ENCODE peak calls at places on chromosomes 2 and 18, in ten cellular contexts. H is GM12864, J is neural crest cell, B is GM23338, E is NB4, R is AG04450, A is GM12865, N is GM20000, I is fibroblast of pulmonary artery, K is endothelial cell. M is an unnamed sample.

GRCh38 chr18:22521026-22521707 is 103.5 kb upstream of the CTAGE1 start:
- DNase-seq in I (no peak), K (no peak), E (no peak), B (no peak), N (no peak), J (no peak), R (no peak), A (no peak), H (no peak), M (no peak)

GRCh38 chr2:222194669-222195068 is 104.1 kb downstream of the PAX3 start:
- DNase-seq in N (peak), I (no peak), K (no peak), E (no peak), B (no peak), J (no peak), R (no peak), A (peak), H (peak), M (no peak)

GRCh38 chr18:70553961-70554325 is 265.1 kb downstream of the SOCS6 start:
- DNase-seq in J (no peak), R (no peak), N (no peak), E (no peak), A (no peak), I (no peak), B (no peak), H (no peak), K (no peak), M (no peak)

GRCh38 chr18:32470136-32470712 is 458 bp downstream of the GAREM1 start:
- DNase-seq in K (peak), I (peak), R (no peak), N (peak), H (no peak), E (peak), B (peak), J (peak), A (peak), M (peak)

GRCh38 chr2:27723372-27724144 is 48.0 kb upstream of the MRPL33 start:
- DNase-seq in R (peak), E (peak), B (peak), K (peak), A (peak), H (no peak), N (peak), I (peak), J (peak), M (peak)

GRCh38 chr2:46258937-46259781 is 38.0 kb upstream of the EPAS1 start:
- DNase-seq in B (no peak), J (no peak), E (no peak), H (no peak), N (no peak), A (no peak), I (peak), R (no peak), K (no peak), M (no peak)

GRCh38 chr2:71906357-71906973 is 241.2 kb downstream of the CYP26B1 start:
- DNase-seq in E (no peak), J (no peak), R (no peak), H (no peak), A (no peak), B (no peak), I (no peak), K (no peak), N (no peak), M (no peak)

GRCh38 chr2:104028066-104028465 is 825.8 kb upstream of the POU3F3 start:
- DNase-seq in E (no peak), K (no peak), N (no peak), R (no peak), I (no peak), A (no peak), B (no peak), H (no peak), J (no peak), M (no peak)

GRCh38 chr2:162107361-162107901 is 33.4 kb upstream of the DPP4 start:
- DNase-seq in B (no peak), K (no peak), E (no peak), I (no peak), H (no peak), N (no peak), J (no peak), A (no peak), R (no peak), M (no peak)

GRCh38 chr2:19048593-19049264 is 309.7 kb downstream of the OSR1 start:
- DNase-seq in H (no peak), A (no peak), I (peak), N (no peak), B (no peak), E (no peak), J (no peak), R (no peak), K (no peak), M (no peak)

GRCh38 chr2:241943209-241943850 is 73.8 kb downstream of the RTP5 start:
- DNase-seq in J (no peak), K (no peak), E (no peak), R (no peak), B (no peak), A (no peak), I (no peak), H (no peak), N (no peak), M (no peak)

GRCh38 chr2:226977775-226978190 is 141.9 kb downstream of the RHBDD1 start:
- DNase-seq in N (no peak), J (no peak), K (no peak), A (no peak), H (no peak), R (peak), B (no peak), I (peak), E (no peak), M (peak)

GRCh38 chr2:3628800-3629199 is 29.2 kb upstream of the ALLC start:
- DNase-seq in R (no peak), A (no peak), N (no peak), J (no peak), K (peak), H (no peak), E (no peak), B (peak), I (no peak), M (peak)

GRCh38 chr2:113754989-113755689 is 1.3 kb downstream of the SLC35F5 start:
- DNase-seq in I (peak), B (no peak), K (no peak), J (no peak), E (peak), A (no peak), N (no peak), R (no peak), H (no peak), M (peak)

GRCh38 chr2:183010112-183010511 is 28.1 kb downstream of the NCKAP1 start:
- DNase-seq in I (peak), J (no peak), R (peak), K (no peak), N (no peak), B (peak), A (no peak), H (no peak), E (peak), M (peak)

GRCh38 chr2:240298803-240299709 is 136.4 kb upstream of the GPC1 start:
- DNase-seq in H (no peak), B (no peak), R (no peak), I (no peak), N (no peak), E (no peak), A (no peak), K (no peak), J (no peak), M (no peak)

GRCh38 chr2:175871331-175871730 is 130.7 kb downstream of the LNPK start:
- DNase-seq in J (no peak), B (no peak), R (no peak), N (no peak), A (no peak), H (no peak), I (no peak), K (no peak), E (no peak), M (no peak)

GRCh38 chr2:119291588-119292167 is 68.0 kb downstream of the STEAP3 start:
- DNase-seq in R (no peak), K (no peak), B (no peak), J (no peak), H (no peak), E (no peak), N (no peak), I (no peak), A (no peak), M (no peak)

GRCh38 chr2:96665083-96665569 is 22.6 kb downstream of the FER1L5 start:
- DNase-seq in N (no peak), E (peak), R (peak), I (peak), A (no peak), H (no peak), J (no peak), B (no peak), K (no peak), M (peak)

GRCh38 chr2:218168016-218168415 is 1.3 kb upstream of the CXCR1 start:
- DNase-seq in H (no peak), E (no peak), N (no peak), K (no peak), R (no peak), J (no peak), A (no peak), I (no peak), B (no peak), M (no peak)

GRCh38 chr2:170922683-170923494 is 6.2 kb upstream of the GORASP2 start:
- DNase-seq in A (no peak), K (no peak), H (no peak), B (no peak), E (peak), N (no peak), J (no peak), I (no peak), R (no peak), M (no peak)

GRCh38 chr2:134140251-134140661 is 113.6 kb upstream of the MGAT5 start:
- DNase-seq in I (no peak), B (no peak), J (no peak), K (no peak), A (no peak), R (no peak), N (no peak), H (no peak), E (no peak), M (no peak)

GRCh38 chr2:232681527-232681926 is 15.6 kb upstream of the GIGYF2 start:
- DNase-seq in A (no peak), N (no peak), K (no peak), I (peak), J (no peak), B (no peak), R (no peak), E (no peak), H (no peak), M (no peak)

GRCh38 chr2:158060160-158060861 is 41.4 kb upstream of the UPP2 start:
- DNase-seq in H (no peak), R (no peak), A (no peak), I (no peak), K (no peak), J (no peak), B (no peak), E (no peak), N (no peak), M (no peak)

GRCh38 chr2:54803783-54804758 is 80.6 kb downstream of the EML6 start:
- DNase-seq in I (no peak), E (no peak), J (no peak), N (no peak), R (no peak), H (no peak), K (no peak), A (no peak), B (no peak), M (no peak)

DNA sequence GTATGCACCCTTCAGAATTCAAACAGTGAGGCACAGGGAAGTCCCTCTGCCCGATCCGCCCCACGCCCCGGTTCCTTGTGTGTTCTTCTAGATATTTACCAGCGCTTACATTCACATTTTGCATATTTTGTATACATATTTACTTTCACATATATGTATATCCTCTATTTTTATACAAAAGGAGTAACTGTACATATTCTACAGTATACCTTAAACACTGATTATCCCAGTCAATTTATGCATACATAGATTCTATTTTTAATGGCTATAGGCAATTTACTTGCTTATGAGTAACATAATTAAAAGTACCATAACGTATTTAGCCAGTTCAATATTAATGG is 309 bp upstream of the DUSP11 start:
- DNase-seq in R (no peak), H (no peak), B (no peak), A (no peak), K (no peak), E (no peak), I (no peak), N (no peak), J (no peak), M (no peak)
- TF ChIP-seq CTCF in R (no peak), H (no peak), B (no peak), A (no peak), K (no peak), E (no peak), I (no peak), N (no peak), J (no peak), M (no peak)

GRCh38 chr18:43661570-43661969 is 384.3 kb upstream of the SYT4 start:
- DNase-seq in J (no peak), A (peak), E (peak), B (peak), K (peak), H (peak), N (no peak), I (peak), R (peak), M (peak)
- TF ChIP-seq CTCF in J (peak), A (peak), E (peak), B (peak), K (no peak), H (peak), N (no peak), I (peak), R (peak), M (peak)

GRCh38 chr18:3885209-3885792 is 435.3 kb downstream of the TGIF1 start:
- DNase-seq in B (peak), I (no peak), R (no peak), N (no peak), K (no peak), E (peak), A (peak), J (no peak), H (no peak), M (peak)
- TF ChIP-seq CTCF in B (peak), I (peak), R (peak), N (no peak), K (peak), E (peak), A (peak), J (peak), H (peak), M (peak)

GRCh38 chr2:36461039-36461681 is 105.6 kb downstream of the CRIM1 start:
- DNase-seq in B (peak), H (no peak), N (no peak), A (peak), J (no peak), I (peak), K (no peak), E (no peak), R (peak), M (peak)

GRCh38 chr2:36458106-36458505 is 102.5 kb downstream of the CRIM1 start:
- DNase-seq in I (no peak), H (no peak), J (no peak), K (no peak), A (no peak), E (no peak), B (peak), N (no peak), R (no peak), M (no peak)

GRCh38 chr2:36462311-36462710 is 106.7 kb downstream of the CRIM1 start:
- DNase-seq in R (no peak), I (no peak), K (no peak), J (no peak), H (no peak), B (no peak), E (no peak), A (no peak), N (no peak), M (no peak)

GRCh38 chr2:36456227-36456788 is 100.7 kb downstream of the CRIM1 start:
- DNase-seq in J (no peak), N (no peak), R (no peak), K (peak), I (peak), B (no peak), E (no peak), H (no peak), A (no peak), M (peak)

DNA sequence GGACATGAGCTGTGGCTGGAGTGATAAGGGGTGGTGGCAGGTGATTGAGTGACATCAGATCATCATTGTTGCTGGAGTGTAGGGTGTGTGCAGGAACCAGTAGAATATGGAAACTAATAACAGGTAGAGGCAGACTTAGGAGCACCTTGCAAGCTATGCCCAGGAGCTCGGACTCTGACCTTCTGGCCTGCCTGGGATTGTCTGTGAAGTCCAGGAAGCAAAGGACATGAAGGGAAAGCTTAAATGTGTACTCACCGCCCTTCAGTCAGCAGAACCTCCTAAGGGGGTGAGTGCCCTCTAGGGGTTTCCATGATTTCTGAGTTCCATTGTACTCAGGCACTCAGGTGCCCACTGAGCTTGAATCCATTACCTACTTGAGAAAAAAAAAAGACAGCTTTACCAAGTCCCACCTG is 104.2 kb downstream of the CRIM1 start:
- DNase-seq in K (peak), J (no peak), N (no peak), H (no peak), A (no peak), E (peak), R (no peak), B (peak), I (peak), M (peak)
- TF ChIP-seq CTCF in K (no peak), J (peak), N (no peak), H (peak), A (no peak), E (no peak), R (peak), B (peak), I (peak), M (peak)

DNA sequence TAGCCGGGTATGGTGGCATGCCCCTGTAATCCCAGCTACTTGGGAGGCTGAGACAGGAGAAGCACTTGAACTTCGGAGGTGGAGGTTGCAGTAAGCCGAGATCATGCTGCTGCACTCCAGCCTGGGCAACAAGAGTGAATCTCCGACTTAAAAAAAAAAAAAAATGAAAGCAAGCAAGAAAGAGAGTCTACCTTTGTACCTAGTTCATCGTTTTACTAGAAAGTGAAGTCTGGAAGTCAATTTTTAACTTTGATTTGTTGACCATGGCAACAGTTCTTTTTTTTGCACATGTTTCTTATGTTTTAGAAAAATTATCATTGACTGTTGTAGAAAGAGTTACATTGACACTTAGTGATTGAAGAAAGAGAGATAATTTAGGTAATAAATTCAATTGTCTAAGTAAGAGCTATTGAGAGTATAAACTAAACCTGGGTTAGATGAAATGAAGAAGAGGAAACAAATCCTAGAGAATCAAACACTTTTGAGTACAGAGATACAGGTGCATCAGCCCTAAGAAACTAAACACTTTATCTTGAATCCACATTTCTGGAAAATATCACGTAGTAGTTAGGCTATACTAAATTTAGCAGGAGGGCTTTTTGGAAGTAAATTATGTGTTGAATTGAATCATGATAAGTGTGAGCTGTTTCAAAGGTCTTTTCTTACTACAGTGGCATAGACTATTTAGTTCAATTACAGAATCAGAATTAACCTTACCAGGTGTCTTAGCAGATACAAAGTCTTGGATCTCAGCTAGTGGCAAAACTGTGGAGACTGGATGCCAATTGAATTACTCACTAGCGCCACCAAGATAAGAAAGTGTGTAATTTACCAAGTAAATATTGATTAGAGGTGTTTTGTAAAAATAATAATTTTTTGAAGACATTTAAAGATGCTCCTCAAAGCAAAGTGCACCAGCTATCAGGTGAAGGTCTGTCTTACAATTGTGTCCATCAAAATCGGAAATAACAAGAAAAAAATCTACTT is 303.4 kb upstream of the NRXN1 start:
- DNase-seq in R (no peak), N (no peak), A (no peak), B (peak), H (no peak), E (peak), K (no peak), I (no peak), J (no peak), M (peak)
- TF ChIP-seq CTCF in R (no peak), N (no peak), A (no peak), B (peak), H (no peak), E (no peak), K (peak), I (no peak), J (no peak), M (no peak)

DNA sequence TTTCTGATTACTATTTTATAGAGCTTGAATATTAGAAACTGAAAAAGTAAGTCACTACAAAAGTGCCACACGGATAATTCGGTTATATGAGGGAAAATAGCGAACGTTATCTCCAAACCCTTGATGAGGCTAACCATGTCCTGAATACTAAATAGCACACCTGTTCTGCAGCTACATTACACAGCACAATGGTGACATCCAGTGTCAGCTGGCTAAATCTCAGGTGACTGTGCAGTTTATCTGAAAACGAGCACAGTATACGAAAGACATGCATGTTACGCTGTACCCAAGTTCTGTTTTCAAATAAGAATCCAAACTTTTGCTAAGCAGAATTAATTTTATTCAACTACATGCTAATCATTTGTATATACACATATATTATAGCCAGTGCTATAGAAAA is 9.0 kb downstream of the CCDC68 start:
- DNase-seq in J (no peak), B (no peak), K (no peak), E (no peak), I (no peak), R (no peak), A (no peak), H (no peak), N (no peak), M (peak)
- TF ChIP-seq CTCF in J (no peak), B (peak), K (no peak), E (no peak), I (no peak), R (no peak), A (peak), H (peak), N (no peak), M (peak)

GRCh38 chr2:98608118-98608961 is at the start of the genes COA5 and UNC50:
- DNase-seq in B (peak), H (peak), N (peak), J (peak), A (peak), I (peak), E (peak), R (peak), K (peak), M (peak)
- TF ChIP-seq CTCF in B (no peak), H (no peak), N (no peak), J (no peak), A (no peak), I (no peak), E (no peak), R (peak), K (peak), M (no peak)

GRCh38 chr2:106541333-106541732 is 54.2 kb downstream of the CD8B2 start:
- DNase-seq in N (no peak), I (no peak), K (no peak), A (no peak), R (no peak), H (no peak), B (no peak), E (no peak), J (no peak), M (no peak)
- TF ChIP-seq CTCF in N (no peak), I (no peak), K (no peak), A (no peak), R (no peak), H (no peak), B (no peak), E (no peak), J (no peak), M (no peak)

M was measured in MCF 10A.